ENCODE peak calls at places on chromosomes 11 and 22, in six cellular contexts. One of them, this sample, is unnamed. For H3K9me3, the result is how much of the 10 kb centered on the place peaks cover.

GRCh38 chr11:1520209-1520986 is 33.8 kb upstream of the MOB2 start:
- DNase-seq in psoas muscle: no peak
- DNase-seq in neuronal stem cell: no peak
- DNase-seq in PC-3: no peak
- DNase-seq in aorta: peak
- DNase-seq in right cardiac atrium: peak
- DNase-seq in this sample: no peak

GRCh38 chr22:32701021-32701420 is 100.5 kb upstream of the TIMP3 start:
- DNase-seq in psoas muscle: no peak
- DNase-seq in neuronal stem cell: no peak
- DNase-seq in PC-3: no peak
- DNase-seq in aorta: no peak
- DNase-seq in right cardiac atrium: no peak
- DNase-seq in this sample: no peak

GRCh38 chr11:125448136-125448535 is 47.9 kb downstream of the FEZ1 start:
- DNase-seq in psoas muscle: no peak
- DNase-seq in neuronal stem cell: no peak
- DNase-seq in PC-3: peak
- DNase-seq in aorta: no peak
- DNase-seq in right cardiac atrium: no peak
- DNase-seq in this sample: no peak

GRCh38 chr11:44833869-44834452 is 107.2 kb downstream of the TSPAN18 start:
- DNase-seq in psoas muscle: no peak
- DNase-seq in neuronal stem cell: peak
- DNase-seq in PC-3: peak
- DNase-seq in aorta: no peak
- DNase-seq in right cardiac atrium: no peak
- DNase-seq in this sample: no peak

GRCh38 chr11:72061739-72062396 is 18.5 kb downstream of the NUMA1 start:
- DNase-seq in psoas muscle: no peak
- DNase-seq in neuronal stem cell: no peak
- DNase-seq in PC-3: no peak
- DNase-seq in aorta: no peak
- DNase-seq in right cardiac atrium: no peak
- DNase-seq in this sample: no peak

GRCh38 chr22:35604671-35605457 is 12.3 kb downstream of the MB start:
- DNase-seq in psoas muscle: no peak
- DNase-seq in neuronal stem cell: no peak
- DNase-seq in PC-3: peak
- DNase-seq in aorta: peak
- DNase-seq in right cardiac atrium: peak
- DNase-seq in this sample: no peak

GRCh38 chr11:108122166-108122628 is 830 bp downstream of the ACAT1 start:
- DNase-seq in psoas muscle: no peak
- DNase-seq in neuronal stem cell: no peak
- DNase-seq in PC-3: peak
- DNase-seq in aorta: no peak
- DNase-seq in right cardiac atrium: no peak
- DNase-seq in this sample: no peak

GRCh38 chr11:117836077-117836960 is 11.8 kb upstream of the FXYD2 start:
- DNase-seq in psoas muscle: no peak
- DNase-seq in neuronal stem cell: no peak
- DNase-seq in PC-3: no peak
- DNase-seq in aorta: no peak
- DNase-seq in right cardiac atrium: no peak
- DNase-seq in this sample: peak

GRCh38 chr22:27387561-27387960 is 414.0 kb downstream of the MN1 start:
- DNase-seq in psoas muscle: no peak
- DNase-seq in neuronal stem cell: no peak
- DNase-seq in PC-3: no peak
- DNase-seq in aorta: no peak
- DNase-seq in right cardiac atrium: no peak
- DNase-seq in this sample: no peak

GRCh38 chr11:11814614-11815452 is 26.9 kb upstream of the USP47 start:
- DNase-seq in psoas muscle: no peak
- DNase-seq in neuronal stem cell: no peak
- DNase-seq in PC-3: no peak
- DNase-seq in aorta: no peak
- DNase-seq in right cardiac atrium: no peak
- DNase-seq in this sample: no peak

GRCh38 chr11:46601129-46601528 is 7.3 kb upstream of the AMBRA1 start:
- DNase-seq in psoas muscle: no peak
- DNase-seq in neuronal stem cell: no peak
- DNase-seq in PC-3: no peak
- DNase-seq in aorta: no peak
- DNase-seq in right cardiac atrium: no peak
- DNase-seq in this sample: no peak

GRCh38 chr11:1751521-1751921 is 1.1 kb upstream of the IFITM10 start:
- DNase-seq in psoas muscle: no peak
- DNase-seq in neuronal stem cell: no peak
- DNase-seq in PC-3: no peak
- DNase-seq in aorta: no peak
- DNase-seq in right cardiac atrium: peak
- DNase-seq in this sample: no peak

GRCh38 chr22:11627436-11627797 is 3900.6 kb upstream of the OR11H1 start:
- DNase-seq in psoas muscle: no peak
- DNase-seq in neuronal stem cell: no peak
- DNase-seq in PC-3: no peak
- DNase-seq in aorta: no peak
- DNase-seq in right cardiac atrium: no peak
- DNase-seq in this sample: peak
- H3K9me3 ChIP-seq in psoas muscle: under half
- H3K9me3 ChIP-seq in neuronal stem cell: under half
- H3K9me3 ChIP-seq in PC-3: under half
- H3K9me3 ChIP-seq in aorta: under half
- H3K9me3 ChIP-seq in right cardiac atrium: under half
- H3K9me3 ChIP-seq in this sample: half or more

DNA sequence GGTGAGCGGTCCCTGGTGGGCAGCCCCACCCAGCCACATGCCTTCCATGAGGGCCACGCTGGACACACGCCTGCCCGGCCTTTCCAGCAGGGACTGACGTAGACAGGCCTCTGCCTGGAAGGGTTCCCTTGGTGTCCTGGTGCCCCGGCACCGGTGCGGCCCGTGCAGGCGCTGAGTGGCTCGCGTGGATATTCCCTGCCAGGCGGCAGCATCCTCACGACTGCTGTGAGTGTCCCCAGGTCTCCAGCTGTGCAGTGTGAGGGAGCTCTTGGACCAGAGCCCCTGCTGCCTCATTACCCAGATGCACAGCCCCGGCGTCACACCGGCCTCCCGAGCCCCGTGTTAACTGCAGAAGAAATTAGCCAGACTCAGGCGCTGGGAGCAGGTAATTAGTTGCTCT is 1196.4 kb downstream of the BRD1 start:
- DNase-seq in psoas muscle: no peak
- DNase-seq in neuronal stem cell: no peak
- DNase-seq in PC-3: no peak
- DNase-seq in aorta: no peak
- DNase-seq in right cardiac atrium: no peak
- DNase-seq in this sample: no peak
- H3K9me3 ChIP-seq in psoas muscle: under half
- H3K9me3 ChIP-seq in neuronal stem cell: under half
- H3K9me3 ChIP-seq in PC-3: under half
- H3K9me3 ChIP-seq in aorta: under half
- H3K9me3 ChIP-seq in right cardiac atrium: under half
- H3K9me3 ChIP-seq in this sample: under half

DNA sequence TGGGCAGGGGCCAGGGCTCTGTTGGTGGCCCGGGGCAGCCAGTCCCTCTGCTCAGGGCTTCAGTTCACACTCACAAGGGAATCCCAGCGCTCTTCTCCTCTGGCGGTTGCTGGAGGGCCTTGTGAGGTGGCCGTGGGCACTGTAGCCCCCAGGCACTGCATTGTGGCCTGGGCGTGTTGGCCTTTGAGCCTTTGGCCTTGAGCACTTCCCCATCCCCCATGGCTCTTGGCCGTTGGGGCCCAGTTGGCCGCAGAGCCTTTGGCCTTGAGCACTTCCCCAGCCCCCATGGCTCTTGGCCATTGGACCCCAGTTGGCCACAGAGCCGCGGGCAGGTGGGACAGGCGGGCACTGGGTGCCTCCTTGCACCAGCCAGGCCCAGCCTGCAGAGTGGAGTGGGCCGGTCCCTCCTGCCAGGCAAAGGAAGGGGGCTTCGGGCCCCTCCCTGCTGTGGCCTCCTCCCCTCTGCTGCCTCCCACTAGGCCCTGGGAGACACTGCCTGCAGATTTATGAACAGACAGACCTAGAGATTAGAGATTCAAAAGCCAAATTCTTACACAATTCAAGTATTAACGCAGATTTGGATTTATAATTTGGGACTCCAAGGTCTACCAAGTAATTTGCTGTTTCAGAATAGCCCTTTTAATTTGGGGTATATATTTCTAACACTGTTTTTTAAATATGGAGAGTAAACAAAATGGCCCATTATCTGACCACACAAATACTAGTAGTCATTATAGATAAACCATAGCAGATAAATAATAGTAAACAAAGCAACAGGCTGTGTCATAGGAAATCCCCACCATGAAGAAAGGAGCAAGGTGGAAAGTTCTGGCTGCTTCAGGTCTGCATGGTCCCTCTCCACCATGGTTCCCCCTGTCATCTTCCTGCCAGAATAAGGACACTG is 18.2 kb upstream of the TXNRD2 start:
- DNase-seq in psoas muscle: peak
- DNase-seq in neuronal stem cell: no peak
- DNase-seq in PC-3: no peak
- DNase-seq in aorta: peak
- DNase-seq in right cardiac atrium: peak
- DNase-seq in this sample: no peak
- H3K9me3 ChIP-seq in psoas muscle: under half
- H3K9me3 ChIP-seq in neuronal stem cell: under half
- H3K9me3 ChIP-seq in PC-3: under half
- H3K9me3 ChIP-seq in aorta: under half
- H3K9me3 ChIP-seq in right cardiac atrium: under half
- H3K9me3 ChIP-seq in this sample: under half

GRCh38 chr22:47382164-47382890 is 619.9 kb downstream of the TBC1D22A start:
- DNase-seq in psoas muscle: no peak
- DNase-seq in neuronal stem cell: no peak
- DNase-seq in PC-3: no peak
- DNase-seq in aorta: no peak
- DNase-seq in right cardiac atrium: peak
- DNase-seq in this sample: no peak
- H3K9me3 ChIP-seq in psoas muscle: under half
- H3K9me3 ChIP-seq in neuronal stem cell: half or more
- H3K9me3 ChIP-seq in PC-3: under half
- H3K9me3 ChIP-seq in aorta: under half
- H3K9me3 ChIP-seq in right cardiac atrium: under half
- H3K9me3 ChIP-seq in this sample: under half

DNA sequence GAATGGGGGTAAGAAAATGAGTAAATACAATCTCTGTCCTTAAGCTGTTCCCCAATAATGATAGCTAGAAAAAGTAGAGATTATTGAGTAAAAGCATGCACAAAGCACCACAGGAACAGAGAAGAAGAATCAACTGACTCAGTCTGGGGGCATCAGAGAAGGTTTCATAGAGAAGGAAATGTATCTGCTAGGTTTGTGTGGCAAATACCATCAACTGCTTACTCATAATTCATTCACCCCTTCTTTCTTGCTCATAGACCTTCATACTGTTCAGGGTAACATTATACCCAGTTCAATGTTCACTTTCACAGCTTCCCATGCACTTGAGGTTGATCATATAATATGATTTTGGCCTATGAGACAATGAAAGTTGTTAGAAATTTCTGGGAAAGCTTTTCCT is 85.2 kb upstream of the SCUBE2 start:
- DNase-seq in psoas muscle: no peak
- DNase-seq in neuronal stem cell: no peak
- DNase-seq in PC-3: no peak
- DNase-seq in aorta: no peak
- DNase-seq in right cardiac atrium: no peak
- DNase-seq in this sample: no peak
- H3K9me3 ChIP-seq in psoas muscle: under half
- H3K9me3 ChIP-seq in neuronal stem cell: under half
- H3K9me3 ChIP-seq in PC-3: under half
- H3K9me3 ChIP-seq in aorta: under half
- H3K9me3 ChIP-seq in right cardiac atrium: under half
- H3K9me3 ChIP-seq in this sample: under half

This sample was measured in mucosa of descending colon.